ENCODE peak calls at places on chromosomes 16 and 17, in six cellular contexts. C is GM04504; Z is stimulated activated CD8-positive, alpha-beta memory T cell treated with anti-CD3 and anti-CD28 coated beads, Interleukin-7, amount 100 ng/mL, for 1 hour; I is HL-60; O is HuH-7.5; S is Right ventricle myocardium superior. P is an unnamed sample.

GRCh38 chr16:81551141-81551808 is 106.7 kb downstream of the CMIP start:
- DNase-seq in O (no peak), I (peak), C (peak), Z (no peak), S (no peak), P (no peak)

GRCh38 chr17:3879591-3880417 is 13.0 kb downstream of the CAMKK1 start:
- DNase-seq in O (no peak), C (no peak), Z (no peak), S (no peak), I (no peak), P (peak)

GRCh38 chr17:33511670-33512069 is 218.6 kb upstream of the ASIC2 start:
- DNase-seq in S (no peak), C (no peak), I (no peak), O (no peak), Z (no peak), P (no peak)

GRCh38 chr16:88282221-88283041 is 100.3 kb upstream of the ZNF469 start:
- DNase-seq in O (no peak), I (no peak), Z (no peak), C (no peak), S (peak), P (peak)

GRCh38 chr16:87062569-87063442 is 254.4 kb downstream of the C16orf95 start:
- DNase-seq in I (no peak), O (peak), S (peak), Z (peak), C (no peak), P (peak)

GRCh38 chr16:17397499-17397891 is 73.3 kb downstream of the XYLT1 start:
- DNase-seq in C (no peak), Z (no peak), I (no peak), S (no peak), O (no peak), P (peak)

GRCh38 chr17:42333053-42333452 is 44.8 kb downstream of the STAT5A start:
- DNase-seq in S (no peak), O (no peak), I (no peak), Z (no peak), C (no peak), P (no peak)

GRCh38 chr16:962366-962765 is 8.4 kb downstream of the LMF1 start:
- DNase-seq in C (no peak), Z (no peak), O (no peak), S (no peak), I (no peak), P (no peak)

GRCh38 chr16:76195648-76196047 is 81.6 kb upstream of the CNTNAP4 start:
- DNase-seq in Z (no peak), I (no peak), S (no peak), O (no peak), C (no peak), P (no peak)

GRCh38 chr17:48757524-48757961 is 29.0 kb upstream of the HOXB13 start:
- DNase-seq in C (peak), I (no peak), O (no peak), Z (no peak), S (no peak), P (no peak)

GRCh38 chr16:78993342-78993741 is 607.2 kb downstream of the MAF start:
- DNase-seq in S (peak), Z (no peak), C (no peak), O (no peak), I (no peak), P (no peak)

GRCh38 chr16:77213542-77214108 is 14.4 kb downstream of the SYCE1L start:
- DNase-seq in I (no peak), C (peak), S (no peak), O (no peak), Z (no peak), P (peak)

GRCh38 chr17:65048441-65048840 is 8.1 kb downstream of the GNA13 start:
- DNase-seq in I (no peak), S (no peak), Z (no peak), C (no peak), O (no peak), P (no peak)

GRCh38 chr16:17211797-17212196 is 259.0 kb downstream of the XYLT1 start:
- DNase-seq in O (no peak), C (no peak), I (no peak), S (no peak), Z (no peak), P (peak)

GRCh38 chr16:25481636-25482035 is 210.1 kb upstream of the HS3ST4 start:
- DNase-seq in I (no peak), S (no peak), Z (no peak), C (no peak), O (no peak), P (no peak)

GRCh38 chr17:45914036-45914717 is 19.8 kb downstream of the MAPT start:
- DNase-seq in C (no peak), I (no peak), S (no peak), O (no peak), Z (no peak), P (no peak)

GRCh38 chr16:51359141-51359960 is 208.3 kb upstream of the SALL1 start:
- DNase-seq in Z (no peak), C (no peak), O (no peak), S (peak), I (no peak), P (no peak)

GRCh38 chr16:53428681-53429080 is 5.6 kb upstream of the RBL2 start:
- DNase-seq in I (no peak), Z (no peak), S (no peak), C (no peak), O (no peak), P (no peak)

GRCh38 chr17:55672585-55673501 is 49.8 kb downstream of the TMEM100 start:
- DNase-seq in Z (no peak), O (no peak), S (no peak), I (peak), C (peak), P (no peak)

GRCh38 chr16:57013268-57013667 is 23.9 kb downstream of the NLRC5 start:
- DNase-seq in S (no peak), C (no peak), O (no peak), I (no peak), Z (no peak), P (no peak)

GRCh38 chr17:74441537-74441936 is 9.6 kb downstream of the GPRC5C start:
- DNase-seq in C (no peak), S (no peak), O (no peak), Z (no peak), I (no peak), P (no peak)

GRCh38 chr16:49970818-49971431 is 54.1 kb upstream of the CNEP1R1 start:
- DNase-seq in C (no peak), S (no peak), Z (no peak), O (no peak), I (no peak), P (no peak)

GRCh38 chr17:17050346-17051345 is 8.4 kb downstream of the MPRIP start:
- DNase-seq in Z (no peak), O (no peak), C (no peak), I (no peak), S (no peak), P (no peak)

GRCh38 chr17:82440377-82440981 is 10.1 kb downstream of the CYBC1 start:
- DNase-seq in I (no peak), C (no peak), Z (no peak), O (no peak), S (no peak), P (no peak)

GRCh38 chr17:40373324-40373723 is 8.8 kb upstream of the GJD3 start:
- DNase-seq in C (no peak), O (no peak), S (no peak), Z (no peak), I (no peak), P (no peak)

GRCh38 chr16:81448154-81449131 is 3.8 kb downstream of the CMIP start:
- DNase-seq in O (peak), S (no peak), I (no peak), C (no peak), Z (no peak), P (no peak)

GRCh38 chr17:17071531-17072360 is 29.5 kb downstream of the MPRIP start:
- DNase-seq in S (no peak), Z (no peak), I (no peak), C (no peak), O (no peak), P (no peak)

GRCh38 chr16:83886199-83886971 is 12.5 kb upstream of the MLYCD start:
- DNase-seq in S (no peak), Z (no peak), C (no peak), O (no peak), I (no peak), P (no peak)

GRCh38 chr16:83227336-83227735 is 580.4 kb upstream of the HSBP1 start:
- DNase-seq in Z (no peak), I (no peak), O (no peak), S (no peak), C (no peak), P (no peak)

GRCh38 chr17:45270828-45271418 is 9.0 kb upstream of the SPATA32 start:
- DNase-seq in I (no peak), C (no peak), Z (no peak), S (no peak), O (peak), P (peak)

GRCh38 chr17:53142890-53143289 is 679.8 kb upstream of the KIF2B start:
- DNase-seq in Z (no peak), S (no peak), O (no peak), C (no peak), I (no peak), P (peak)

GRCh38 chr17:38560503-38561318 is 45.0 kb downstream of the SRCIN1 start:
- DNase-seq in C (no peak), Z (no peak), S (no peak), I (no peak), O (no peak), P (no peak)

GRCh38 chr16:72876981-72877373 is 171.0 kb downstream of the ZFHX3 start:
- DNase-seq in I (no peak), C (no peak), O (no peak), S (no peak), Z (no peak), P (no peak)

GRCh38 chr17:44199553-44200477 is at the start of gene ATXN7L3:
- DNase-seq in Z (peak), I (peak), S (peak), O (peak), C (peak), P (peak)

GRCh38 chr17:6729531-6729930 is 16.4 kb upstream of the SLC13A5 start:
- DNase-seq in O (no peak), C (no peak), I (no peak), S (no peak), Z (no peak), P (no peak)

GRCh38 chr16:85649978-85650863 is 37.1 kb downstream of the GSE1 start:
- DNase-seq in Z (no peak), O (no peak), S (no peak), I (no peak), C (no peak), P (peak)

GRCh38 chr16:76780556-76780955 is 410.4 kb upstream of the MON1B start:
- DNase-seq in C (no peak), S (no peak), O (peak), Z (no peak), I (no peak), P (no peak)

P was measured in BE2C.